ENCODE peak calls at places on chromosomes 6 and 20, in five cellular contexts. One of them, this sample, is unnamed.

GRCh38 chr20:57317789-57318371 is 11.7 kb upstream of the SPO11 start:
- DNase-seq in prostate gland: no peak
- DNase-seq in HCT116: no peak
- DNase-seq in K562: no peak
- DNase-seq in suprapubic skin: no peak
- DNase-seq in this sample: no peak

GRCh38 chr6:29680416-29680815 is 536 bp downstream of the ZFP57 start:
- DNase-seq in prostate gland: no peak
- DNase-seq in suprapubic skin: no peak
- DNase-seq in K562: no peak
- DNase-seq in HCT116: no peak
- DNase-seq in this sample: no peak

GRCh38 chr20:23435675-23436539 is 3.6 kb upstream of the CSTL1 start:
- DNase-seq in K562: no peak
- DNase-seq in suprapubic skin: no peak
- DNase-seq in prostate gland: peak
- DNase-seq in HCT116: no peak
- DNase-seq in this sample: no peak

GRCh38 chr6:39243809-39244208 is 14.5 kb upstream of the KCNK5 start:
- DNase-seq in K562: no peak
- DNase-seq in prostate gland: no peak
- DNase-seq in suprapubic skin: peak
- DNase-seq in HCT116: no peak
- DNase-seq in this sample: peak

GRCh38 chr6:14658030-14658429 is 540.5 kb downstream of the CD83 start:
- DNase-seq in K562: no peak
- DNase-seq in suprapubic skin: no peak
- DNase-seq in prostate gland: no peak
- DNase-seq in HCT116: no peak
- DNase-seq in this sample: no peak

GRCh38 chr6:88663801-88664200 is 299.6 kb downstream of the RNGTT start:
- DNase-seq in prostate gland: no peak
- DNase-seq in suprapubic skin: no peak
- DNase-seq in HCT116: no peak
- DNase-seq in K562: no peak
- DNase-seq in this sample: no peak

GRCh38 chr6:124110514-124110913 is 306.8 kb downstream of the NKAIN2 start:
- DNase-seq in suprapubic skin: no peak
- DNase-seq in K562: no peak
- DNase-seq in HCT116: no peak
- DNase-seq in prostate gland: no peak
- DNase-seq in this sample: no peak

GRCh38 chr6:30864325-30864724 is 20.0 kb upstream of the DDR1 start:
- DNase-seq in K562: no peak
- DNase-seq in HCT116: no peak
- DNase-seq in prostate gland: no peak
- DNase-seq in suprapubic skin: no peak
- DNase-seq in this sample: no peak

GRCh38 chr6:89758830-89759229 is 60.8 kb downstream of the MDN1 start:
- DNase-seq in suprapubic skin: no peak
- DNase-seq in prostate gland: no peak
- DNase-seq in HCT116: no peak
- DNase-seq in K562: no peak
- DNase-seq in this sample: no peak

GRCh38 chr20:61414455-61414991 is 162.5 kb downstream of the CDH4 start:
- DNase-seq in HCT116: no peak
- DNase-seq in K562: no peak
- DNase-seq in prostate gland: no peak
- DNase-seq in suprapubic skin: no peak
- DNase-seq in this sample: no peak

DNA sequence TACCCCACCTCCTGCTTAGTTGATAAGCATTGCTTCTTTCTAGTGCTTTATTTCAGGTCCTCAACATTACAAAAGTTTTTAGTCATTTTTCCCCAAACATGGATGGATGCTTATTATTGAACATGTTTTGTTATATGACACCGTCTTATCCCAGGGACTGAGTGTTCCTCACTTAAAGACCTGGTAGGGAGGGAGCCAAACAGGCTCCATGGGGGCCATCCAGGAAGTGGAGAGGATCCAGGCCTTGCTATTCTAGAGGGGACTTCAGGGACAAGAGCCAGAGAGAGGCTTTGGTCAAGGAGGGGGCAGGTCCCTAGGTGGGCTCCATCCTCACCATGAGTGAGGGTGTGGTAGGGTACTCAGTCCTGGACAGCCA is 7.4 kb downstream of the SLC32A1 start:
- DNase-seq in suprapubic skin: no peak
- DNase-seq in K562: no peak
- DNase-seq in prostate gland: no peak
- DNase-seq in HCT116: no peak
- DNase-seq in this sample: peak
- TF ChIP-seq CTCF in suprapubic skin: no peak
- TF ChIP-seq CTCF in K562: no peak
- TF ChIP-seq CTCF in prostate gland: no peak
- TF ChIP-seq CTCF in HCT116: no peak
- TF ChIP-seq CTCF in this sample: no peak

GRCh38 chr20:34703573-34704176 is 469 bp upstream of the TP53INP2 start:
- DNase-seq in prostate gland: peak
- DNase-seq in suprapubic skin: peak
- DNase-seq in HCT116: no peak
- DNase-seq in K562: peak
- DNase-seq in this sample: peak

GRCh38 chr20:34703061-34703572 is 1.0 kb upstream of the TP53INP2 start:
- DNase-seq in suprapubic skin: no peak
- DNase-seq in K562: no peak
- DNase-seq in prostate gland: no peak
- DNase-seq in HCT116: no peak
- DNase-seq in this sample: no peak

GRCh38 chr20:34705008-34705382 is 851 bp downstream of the TP53INP2 start:
- DNase-seq in prostate gland: no peak
- DNase-seq in HCT116: no peak
- DNase-seq in suprapubic skin: no peak
- DNase-seq in K562: no peak
- DNase-seq in this sample: no peak

GRCh38 chr20:34705383-34706021 is 1.4 kb downstream of the TP53INP2 start:
- DNase-seq in suprapubic skin: no peak
- DNase-seq in HCT116: no peak
- DNase-seq in prostate gland: peak
- DNase-seq in K562: peak
- DNase-seq in this sample: no peak

GRCh38 chr20:34704177-34705007 is at the start of gene TP53INP2:
- DNase-seq in K562: peak
- DNase-seq in prostate gland: peak
- DNase-seq in HCT116: peak
- DNase-seq in suprapubic skin: peak
- DNase-seq in this sample: peak
- TF ChIP-seq POLR2AphosphoS5 in K562: no peak
- TF ChIP-seq POLR2AphosphoS5 in prostate gland: peak
- TF ChIP-seq POLR2AphosphoS5 in HCT116: no peak
- TF ChIP-seq POLR2AphosphoS5 in suprapubic skin: no peak
- TF ChIP-seq POLR2AphosphoS5 in this sample: peak

GRCh38 chr6:82616386-82617028 is 252.9 kb downstream of the TPBG start:
- DNase-seq in K562: no peak
- DNase-seq in HCT116: no peak
- DNase-seq in prostate gland: no peak
- DNase-seq in suprapubic skin: no peak
- DNase-seq in this sample: no peak
- TF ChIP-seq CTCF in K562: no peak
- TF ChIP-seq CTCF in HCT116: peak
- TF ChIP-seq CTCF in prostate gland: no peak
- TF ChIP-seq CTCF in suprapubic skin: no peak
- TF ChIP-seq CTCF in this sample: no peak

GRCh38 chr20:32446301-32447100 is 88.4 kb downstream of the ASXL1 start:
- DNase-seq in HCT116: no peak
- DNase-seq in suprapubic skin: peak
- DNase-seq in K562: no peak
- DNase-seq in prostate gland: no peak
- DNase-seq in this sample: peak

GRCh38 chr20:32448306-32449056 is 90.3 kb downstream of the ASXL1 start:
- DNase-seq in prostate gland: no peak
- DNase-seq in K562: no peak
- DNase-seq in suprapubic skin: peak
- DNase-seq in HCT116: no peak
- DNase-seq in this sample: peak

GRCh38 chr20:32445539-32446273 is 87.6 kb downstream of the ASXL1 start:
- DNase-seq in suprapubic skin: peak
- DNase-seq in K562: peak
- DNase-seq in HCT116: no peak
- DNase-seq in prostate gland: no peak
- DNase-seq in this sample: peak

GRCh38 chr20:32449057-32449889 is 91.1 kb downstream of the ASXL1 start:
- DNase-seq in prostate gland: no peak
- DNase-seq in HCT116: no peak
- DNase-seq in suprapubic skin: peak
- DNase-seq in K562: no peak
- DNase-seq in this sample: no peak

GRCh38 chr20:32447136-32448027 is 89.3 kb downstream of the ASXL1 start:
- DNase-seq in K562: no peak
- DNase-seq in HCT116: no peak
- DNase-seq in prostate gland: no peak
- DNase-seq in suprapubic skin: peak
- DNase-seq in this sample: peak
- TF ChIP-seq POLR2AphosphoS5 in K562: no peak
- TF ChIP-seq POLR2AphosphoS5 in HCT116: no peak
- TF ChIP-seq POLR2AphosphoS5 in prostate gland: no peak
- TF ChIP-seq POLR2AphosphoS5 in suprapubic skin: no peak
- TF ChIP-seq POLR2AphosphoS5 in this sample: no peak

DNA sequence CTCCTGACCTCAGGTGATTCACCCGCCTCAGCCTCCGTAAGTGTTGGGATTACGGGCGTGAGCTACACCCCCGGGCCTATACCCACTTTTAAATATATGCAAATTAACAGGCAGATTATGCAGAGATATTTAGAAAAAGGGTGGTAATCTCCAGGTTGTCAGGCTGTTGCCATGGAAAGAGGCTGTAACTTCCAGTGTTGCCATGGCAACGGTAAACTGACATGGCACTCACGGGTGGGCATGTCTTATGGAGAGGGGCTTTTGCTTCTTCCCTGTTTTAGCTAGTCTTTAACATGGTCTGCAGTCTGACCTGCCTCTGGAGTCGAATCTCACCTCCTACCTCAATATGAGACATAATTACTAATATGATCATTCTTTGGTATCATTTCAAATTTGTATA is 44.9 kb downstream of the ZNF334 start:
- DNase-seq in K562: peak
- DNase-seq in prostate gland: no peak
- DNase-seq in HCT116: no peak
- DNase-seq in suprapubic skin: no peak
- DNase-seq in this sample: no peak
- TF ChIP-seq CTCF in K562: no peak
- TF ChIP-seq CTCF in prostate gland: no peak
- TF ChIP-seq CTCF in HCT116: no peak
- TF ChIP-seq CTCF in suprapubic skin: no peak
- TF ChIP-seq CTCF in this sample: no peak

GRCh38 chr6:158705386-158706126 is 55.7 kb downstream of the SYTL3 start:
- DNase-seq in HCT116: no peak
- DNase-seq in suprapubic skin: no peak
- DNase-seq in prostate gland: no peak
- DNase-seq in K562: no peak
- DNase-seq in this sample: peak

GRCh38 chr6:158708239-158708638 is 58.4 kb downstream of the SYTL3 start:
- DNase-seq in prostate gland: no peak
- DNase-seq in suprapubic skin: no peak
- DNase-seq in HCT116: no peak
- DNase-seq in K562: no peak
- DNase-seq in this sample: peak

GRCh38 chr6:158706369-158706982 is 56.6 kb downstream of the SYTL3 start:
- DNase-seq in prostate gland: peak
- DNase-seq in HCT116: peak
- DNase-seq in K562: peak
- DNase-seq in suprapubic skin: no peak
- DNase-seq in this sample: peak

GRCh38 chr6:158707826-158708225 is 58.0 kb downstream of the SYTL3 start:
- DNase-seq in suprapubic skin: no peak
- DNase-seq in HCT116: no peak
- DNase-seq in K562: no peak
- DNase-seq in prostate gland: peak
- DNase-seq in this sample: peak

DNA sequence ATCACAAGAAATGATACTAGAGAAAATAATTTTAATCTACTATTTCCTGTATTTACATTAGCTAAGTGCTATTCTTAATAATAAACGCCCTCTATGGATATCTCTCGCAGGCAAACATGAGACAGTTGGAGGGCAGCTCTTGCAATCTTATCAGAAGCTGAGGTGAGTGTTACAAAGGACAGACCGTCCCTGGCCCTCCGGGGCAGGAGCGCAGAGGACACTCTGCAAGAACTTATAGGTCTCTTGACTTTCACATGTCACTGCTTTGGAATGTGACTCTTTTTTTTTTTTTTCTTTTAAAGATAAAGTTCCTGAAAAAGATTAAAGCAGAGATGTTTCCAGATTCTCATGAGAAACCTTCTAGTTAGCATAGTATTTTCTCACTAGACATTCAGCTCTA is 57.3 kb downstream of the SYTL3 start:
- DNase-seq in suprapubic skin: no peak
- DNase-seq in prostate gland: no peak
- DNase-seq in K562: peak
- DNase-seq in HCT116: peak
- DNase-seq in this sample: peak
- TF ChIP-seq POLR2AphosphoS5 in suprapubic skin: no peak
- TF ChIP-seq POLR2AphosphoS5 in prostate gland: peak
- TF ChIP-seq POLR2AphosphoS5 in K562: no peak
- TF ChIP-seq POLR2AphosphoS5 in HCT116: peak
- TF ChIP-seq POLR2AphosphoS5 in this sample: peak

DNA sequence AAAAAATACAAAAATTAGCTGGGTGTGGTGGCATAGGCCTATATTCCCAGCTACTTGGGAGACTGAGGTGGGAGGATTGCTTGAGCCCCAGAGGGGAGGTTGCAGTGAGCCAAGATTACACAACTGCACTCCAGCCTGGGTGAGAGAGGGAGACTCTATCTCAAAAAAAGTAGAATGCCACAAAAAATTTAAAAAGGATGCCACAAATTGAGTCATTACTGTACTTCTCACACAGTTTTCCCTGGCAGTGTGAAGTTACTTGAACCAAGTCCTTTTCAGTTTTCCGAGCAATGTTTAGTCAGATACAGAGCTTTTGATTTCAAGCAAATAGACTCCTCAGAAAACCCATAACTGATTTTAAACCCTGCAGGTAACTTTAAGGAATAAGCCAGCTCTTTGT is 53.3 kb downstream of the TNFRSF21 start:
- DNase-seq in HCT116: no peak
- DNase-seq in K562: no peak
- DNase-seq in prostate gland: no peak
- DNase-seq in suprapubic skin: no peak
- DNase-seq in this sample: no peak
- TF ChIP-seq CTCF in HCT116: no peak
- TF ChIP-seq CTCF in K562: no peak
- TF ChIP-seq CTCF in prostate gland: no peak
- TF ChIP-seq CTCF in suprapubic skin: no peak
- TF ChIP-seq CTCF in this sample: no peak